ENCODE peak calls at places on chromosomes 7 and 10, in six cellular contexts. V is left ventricle myocardium inferior, M is breast epithelium, U is pancreas, N is heart left ventricle, B is transverse colon. Z is an unnamed sample. For H3K4me1 and H3K9me3, the result is how much of the 10 kb centered on the place peaks cover.

GRCh38 chr7:103380395-103381191 is 33.1 kb downstream of the PSMC2 start:
- DNase-seq in B (no peak), V (no peak), U (no peak), N (no peak), M (no peak), Z (no peak)

GRCh38 chr7:90841759-90842429 is 245.8 kb downstream of the CDK14 start:
- DNase-seq in N (no peak), M (no peak), U (no peak), B (no peak), V (no peak), Z (no peak)

GRCh38 chr10:119466655-119467054 is 75.9 kb downstream of the RGS10 start:
- DNase-seq in N (no peak), U (no peak), M (no peak), V (no peak), B (no peak), Z (no peak)

GRCh38 chr10:12353399-12354027 is 4.2 kb downstream of the CAMK1D start:
- DNase-seq in N (no peak), M (no peak), V (no peak), B (no peak), U (no peak), Z (no peak)

GRCh38 chr7:136947347-136947746 is 78.9 kb downstream of the CHRM2 start:
- DNase-seq in V (no peak), U (no peak), B (no peak), N (no peak), M (no peak), Z (peak)

GRCh38 chr10:69554611-69555010 is 18.6 kb downstream of the NEUROG3 start:
- DNase-seq in N (no peak), B (no peak), V (no peak), M (no peak), U (no peak), Z (no peak)

GRCh38 chr7:27652518-27652917 is 10.2 kb downstream of the HIBADH start:
- DNase-seq in B (no peak), V (no peak), U (no peak), M (no peak), N (no peak), Z (no peak)

GRCh38 chr7:99036531-99037175 is 107.3 kb downstream of the SMURF1 start:
- DNase-seq in M (no peak), V (no peak), U (no peak), B (no peak), N (no peak), Z (peak)

GRCh38 chr7:43933902-43934560 is 7.8 kb downstream of the UBE2D4 start:
- DNase-seq in N (no peak), U (no peak), V (no peak), M (no peak), B (no peak), Z (no peak)

GRCh38 chr10:70197235-70197952 is 27.1 kb upstream of the SAR1A start:
- DNase-seq in B (no peak), N (no peak), M (no peak), V (no peak), U (no peak), Z (no peak)

GRCh38 chr10:86876748-86877147 is 80.7 kb downstream of the MMRN2 start:
- DNase-seq in M (no peak), V (no peak), N (no peak), U (no peak), B (no peak), Z (peak)

GRCh38 chr7:24199978-24200377 is 84.0 kb upstream of the NPY start:
- DNase-seq in B (no peak), M (no peak), N (no peak), V (no peak), U (no peak), Z (no peak)

GRCh38 chr10:97533888-97534287 is 35.2 kb downstream of the UBTD1 start:
- DNase-seq in V (no peak), U (no peak), B (no peak), N (no peak), M (no peak), Z (no peak)

GRCh38 chr7:148276291-148277041 is 314.1 kb upstream of the C7orf33 start:
- DNase-seq in N (no peak), U (no peak), B (no peak), M (no peak), V (no peak), Z (no peak)

GRCh38 chr7:157523766-157524421 is 187.1 kb downstream of the DNAJB6 start:
- DNase-seq in V (no peak), N (no peak), M (peak), B (no peak), U (no peak), Z (no peak)

GRCh38 chr10:132991706-132992432 is 49.5 kb upstream of the CFAP46 start:
- DNase-seq in B (no peak), N (no peak), M (no peak), V (peak), U (no peak), Z (no peak)

GRCh38 chr10:118472415-118472814 is 123.0 kb downstream of the PRLHR start:
- DNase-seq in U (no peak), N (no peak), M (no peak), B (no peak), V (no peak), Z (no peak)

GRCh38 chr7:36090976-36091375 is 62.1 kb upstream of the EEPD1 start:
- DNase-seq in M (no peak), B (no peak), N (no peak), U (no peak), V (no peak), Z (no peak)

GRCh38 chr10:24320373-24320772 is 111.4 kb downstream of the KIAA1217 start:
- DNase-seq in U (no peak), B (no peak), V (no peak), M (no peak), N (no peak), Z (no peak)

DNA sequence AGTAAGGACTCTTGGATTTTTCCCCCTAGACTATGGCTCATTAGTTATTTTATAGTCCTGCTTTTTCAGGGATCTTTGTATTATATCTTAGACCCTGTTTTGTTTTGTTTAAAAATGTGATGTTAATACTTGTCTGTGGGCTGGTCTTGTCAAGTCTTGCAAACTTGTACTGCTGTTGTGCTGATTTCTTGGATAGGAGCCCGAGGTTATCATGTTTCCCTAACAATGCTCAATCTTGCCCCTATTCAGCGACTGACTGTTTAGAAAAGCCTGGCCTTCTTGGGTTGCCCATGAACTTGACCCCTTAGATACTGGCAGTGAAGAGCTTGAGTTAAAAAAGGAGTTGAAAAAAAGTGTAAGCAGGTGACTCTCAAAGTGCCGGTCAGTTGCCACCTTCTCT is 115.7 kb downstream of the KIAA1217 start:
- DNase-seq in M (no peak), N (no peak), V (no peak), B (no peak), U (no peak), Z (no peak)
- H3K4me1 ChIP-seq in M (under half), N (under half), V (under half), B (under half), U (under half), Z (under half)

DNA sequence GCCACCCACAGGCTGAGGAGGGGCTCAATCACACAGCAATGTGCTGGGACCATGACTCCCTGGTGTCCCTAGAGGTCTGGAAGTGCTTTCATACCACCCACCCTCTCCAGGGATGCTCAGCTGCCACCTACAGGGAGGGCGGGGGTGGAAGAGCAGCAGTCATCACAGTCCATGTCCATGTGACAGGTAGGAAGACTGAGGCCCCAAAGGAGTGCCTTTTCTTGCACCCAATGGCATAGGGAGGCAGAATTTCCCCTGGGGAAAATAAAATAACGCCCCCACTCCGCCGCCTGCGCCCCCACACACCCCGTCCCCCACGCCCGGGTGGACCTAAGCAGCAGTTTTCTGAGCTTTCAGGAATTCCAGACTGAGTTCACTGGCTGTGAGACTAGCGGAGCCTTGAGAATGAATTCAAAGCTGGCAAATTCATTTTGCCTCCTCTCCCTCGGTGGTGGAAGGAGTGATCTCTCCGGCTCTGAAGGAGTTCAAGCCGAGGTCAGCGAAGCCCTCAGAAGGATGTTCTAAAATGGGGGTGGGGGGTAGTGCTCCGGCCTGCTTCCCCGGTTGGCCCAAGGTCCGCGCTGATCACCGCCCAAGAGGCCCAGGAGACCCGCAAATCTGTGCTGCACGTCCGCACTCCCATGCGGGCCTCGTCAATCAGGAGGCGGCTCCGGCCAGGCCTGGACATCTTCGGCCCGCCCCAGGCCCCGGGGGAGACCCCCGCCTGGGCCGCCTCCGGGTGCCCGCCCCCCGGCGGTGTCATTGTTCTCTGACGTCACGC is 2.1 kb upstream of the ZMIZ1 start:
- DNase-seq in M (no peak), V (no peak), U (peak), B (no peak), N (no peak), Z (peak)
- TF ChIP-seq CTCF in M (no peak), V (peak), U (no peak), B (no peak), N (no peak), Z (no peak)

GRCh38 chr7:64174941-64175340 is 32.1 kb upstream of the ZNF735 start:
- DNase-seq in M (no peak), V (no peak), U (no peak), B (no peak), N (no peak), Z (no peak)
- H3K9me3 ChIP-seq in M (under half), V (under half), U (under half), B (under half), N (under half), Z (under half)

GRCh38 chr7:80460857-80461256 is 51.0 kb downstream of the GNAT3 start:
- DNase-seq in N (no peak), B (no peak), U (no peak), M (no peak), V (no peak), Z (no peak)
- H3K4me1 ChIP-seq in N (under half), B (under half), U (under half), M (under half), V (under half), Z (under half)

GRCh38 chr7:133051719-133052118 is 30.2 kb downstream of the CHCHD3 start:
- DNase-seq in M (no peak), B (no peak), V (no peak), N (no peak), U (no peak), Z (no peak)

GRCh38 chr7:133052826-133053225 is 29.1 kb downstream of the CHCHD3 start:
- DNase-seq in B (no peak), V (no peak), M (no peak), N (no peak), U (no peak), Z (no peak)

GRCh38 chr7:133050200-133050995 is 31.5 kb downstream of the CHCHD3 start:
- DNase-seq in B (no peak), U (no peak), N (no peak), M (no peak), V (no peak), Z (no peak)

GRCh38 chr7:133052357-133052756 is 29.5 kb downstream of the CHCHD3 start:
- DNase-seq in V (no peak), U (no peak), M (no peak), B (no peak), N (no peak), Z (no peak)

DNA sequence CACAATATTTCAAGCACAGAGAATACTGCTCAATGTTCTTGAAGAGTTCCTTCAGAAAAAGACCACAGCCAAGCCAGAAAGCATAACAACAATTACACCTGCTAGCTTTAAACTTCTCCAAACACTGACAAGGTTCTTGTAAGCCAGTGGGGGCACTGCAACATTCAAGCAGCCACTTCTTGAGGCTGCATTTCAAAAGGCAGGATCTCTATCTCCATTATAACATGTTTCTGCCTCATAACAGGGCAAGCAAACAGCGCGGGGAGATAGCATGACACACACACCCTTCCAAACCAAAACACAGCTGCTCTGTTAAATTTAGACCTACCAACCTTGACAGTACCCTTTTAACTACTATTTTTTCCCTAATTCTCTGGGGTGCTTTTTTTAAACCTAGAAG is 30.8 kb downstream of the CHCHD3 start:
- DNase-seq in B (no peak), M (no peak), N (no peak), V (no peak), U (no peak), Z (no peak)
- TF ChIP-seq CTCF in B (no peak), M (no peak), N (no peak), V (peak), U (no peak), Z (no peak)

GRCh38 chr7:92731327-92732063 is 104.9 kb downstream of the CDK6 start:
- DNase-seq in U (no peak), B (no peak), M (no peak), V (no peak), N (no peak), Z (peak)
- H3K9me3 ChIP-seq in U (under half), B (under half), M (under half), V (under half), N (under half), Z (under half)

GRCh38 chr10:121531076-121531829 is 67.0 kb downstream of the FGFR2 start:
- DNase-seq in N (no peak), U (no peak), M (peak), V (no peak), B (no peak), Z (no peak)
- H3K4me1 ChIP-seq in N (under half), U (under half), M (under half), V (under half), B (under half), Z (under half)

GRCh38 chr10:90450797-90451196 is 407.0 kb downstream of the HTR7 start:
- DNase-seq in U (no peak), B (no peak), M (no peak), N (no peak), V (no peak), Z (no peak)
- TF ChIP-seq CTCF in U (no peak), B (no peak), M (no peak), N (no peak), V (no peak), Z (no peak)

GRCh38 chr7:56474271-56474670 is 358.1 kb upstream of the NUPR2 start:
- DNase-seq in B (no peak), U (no peak), N (no peak), V (no peak), M (no peak), Z (no peak)

DNA sequence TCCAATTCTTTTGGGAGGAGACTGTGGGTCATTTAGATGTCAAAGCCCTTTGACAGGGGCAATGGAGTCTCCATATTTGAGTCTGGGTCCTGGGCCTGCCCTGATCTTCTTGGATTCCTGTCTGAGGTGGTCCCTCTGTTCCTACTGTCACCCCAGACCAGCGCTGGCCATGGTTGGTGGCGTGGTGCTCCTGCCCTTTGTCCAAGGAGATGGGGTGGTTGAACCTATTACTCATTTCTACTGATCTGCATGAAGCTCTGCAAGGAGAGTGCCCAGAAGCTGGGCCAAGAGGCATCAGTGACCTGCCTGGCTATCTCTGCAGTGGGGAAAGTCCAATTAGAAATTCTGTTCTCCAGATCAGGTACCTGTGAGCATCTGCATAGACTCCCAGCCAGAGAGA is 355.6 kb upstream of the NUPR2 start:
- DNase-seq in U (no peak), N (no peak), M (no peak), B (no peak), V (no peak), Z (no peak)
- H3K9me3 ChIP-seq in U (under half), N (half or more), M (half or more), B (half or more), V (half or more), Z (under half)